ENCODE peak calls at places on chromosomes 3 and 15, in eight cellular contexts. S is transverse colon, O is OCI-LY7, A is heart right ventricle, Y is mucosa of descending colon, M is fibroblast of lung, Q is cardiac muscle cell, P is brain microvascular endothelial cell. R is an unnamed sample. For H3K36me3, the result is how much of the 10 kb centered on the place peaks cover.

GRCh38 chr3:120370463-120370862 is 21.3 kb upstream of the LRRC58 start:
- DNase-seq in S (no peak), O (no peak), A (no peak), M (no peak), Q (no peak), Y (no peak), P (no peak), R (no peak)

GRCh38 chr3:38829404-38829803 is 13.4 kb upstream of the SCN10A start:
- DNase-seq in P (peak), A (peak), Y (no peak), Q (peak), S (no peak), O (no peak), M (peak), R (peak)

GRCh38 chr3:161310649-161311423 is 60.5 kb downstream of the SPTSSB start:
- DNase-seq in M (no peak), S (peak), P (no peak), A (no peak), O (peak), Q (no peak), Y (no peak), R (no peak)

GRCh38 chr3:188389711-188390346 is 235.9 kb downstream of the LPP start:
- DNase-seq in M (no peak), Y (peak), A (no peak), P (no peak), S (peak), Q (no peak), O (peak), R (no peak)

GRCh38 chr3:146100180-146100579 is 60.8 kb downstream of the PLOD2 start:
- DNase-seq in A (no peak), Q (no peak), P (no peak), M (no peak), O (no peak), S (no peak), Y (no peak), R (no peak)

GRCh38 chr3:30871720-30872119 is 22.7 kb downstream of the GADL1 start:
- DNase-seq in S (no peak), Y (no peak), O (no peak), Q (no peak), P (peak), M (peak), A (no peak), R (no peak)

GRCh38 chr3:43290961-43291360 is 4.6 kb downstream of the SNRK start:
- DNase-seq in O (no peak), S (no peak), P (no peak), Q (peak), Y (no peak), M (no peak), A (no peak), R (no peak)

GRCh38 chr3:194487289-194488006 is 646 bp upstream of the ATP13A3 start:
- DNase-seq in S (peak), M (peak), Y (peak), Q (peak), P (no peak), A (peak), O (peak), R (no peak)

GRCh38 chr15:62880278-62880677 is 162.3 kb upstream of the TPM1 start:
- DNase-seq in P (no peak), S (no peak), A (no peak), Y (no peak), O (no peak), Q (peak), M (peak), R (no peak)

GRCh38 chr3:127915115-127915936 is at the start of gene KBTBD12:
- DNase-seq in P (no peak), A (peak), Q (no peak), M (no peak), Y (peak), S (peak), O (no peak), R (no peak)

GRCh38 chr3:164408356-164408755 is 669.9 kb downstream of the SI start:
- DNase-seq in Q (no peak), Y (no peak), O (no peak), S (no peak), M (no peak), P (no peak), A (no peak), R (no peak)

GRCh38 chr15:51672913-51673857 is 8.1 kb upstream of the SCG3 start:
- DNase-seq in M (no peak), O (no peak), Y (no peak), S (no peak), Q (peak), A (no peak), P (no peak), R (no peak)

GRCh38 chr3:137047240-137047639 is 89.5 kb downstream of the IL20RB start:
- DNase-seq in P (no peak), Q (no peak), Y (no peak), M (no peak), S (no peak), A (no peak), O (no peak), R (no peak)

GRCh38 chr15:67824900-67825879 is at the start of gene SKOR1:
- DNase-seq in Q (peak), M (peak), Y (no peak), O (no peak), P (peak), A (no peak), S (no peak), R (no peak)

GRCh38 chr3:47781326-47781684 is 388 bp downstream of the SMARCC1 start:
- DNase-seq in O (peak), M (no peak), Q (peak), Y (peak), P (peak), S (peak), A (peak), R (no peak)

GRCh38 chr15:93244691-93245615 is 155.9 kb upstream of the RGMA start:
- DNase-seq in P (no peak), S (no peak), Y (no peak), Q (no peak), O (no peak), M (no peak), A (no peak), R (no peak)

GRCh38 chr15:98611031-98611430 is 37.3 kb upstream of the IGF1R start:
- DNase-seq in Y (no peak), M (no peak), Q (no peak), A (no peak), P (no peak), S (no peak), O (no peak), R (no peak)

GRCh38 chr15:88997531-88997930 is 84.4 kb upstream of the MFGE8 start:
- DNase-seq in Y (no peak), S (no peak), Q (no peak), P (no peak), M (no peak), A (no peak), O (no peak), R (no peak)

GRCh38 chr3:150040097-150040496 is 69.4 kb upstream of the PFN2 start:
- DNase-seq in P (no peak), A (no peak), Q (no peak), Y (no peak), M (no peak), S (no peak), O (no peak), R (no peak)

GRCh38 chr15:89971592-89971997 is 29.5 kb upstream of the ZNF710 start:
- DNase-seq in Q (peak), A (peak), O (peak), S (peak), Y (peak), P (peak), M (peak), R (peak)

GRCh38 chr3:50192689-50193141 is 1.3 kb downstream of the GNAT1 start:
- DNase-seq in M (peak), P (peak), S (peak), O (peak), Q (peak), Y (no peak), A (peak), R (no peak)

GRCh38 chr3:18069564-18069963 is 327.1 kb upstream of the TBC1D5 start:
- DNase-seq in A (no peak), M (no peak), O (no peak), Y (no peak), Q (no peak), P (no peak), S (no peak), R (no peak)

GRCh38 chr3:8997151-8997550 is 33.9 kb upstream of the RAD18 start:
- DNase-seq in M (no peak), S (no peak), O (no peak), Q (no peak), P (no peak), A (no peak), Y (no peak), R (no peak)

GRCh38 chr3:169657351-169658124 is 6.0 kb downstream of the MECOM start:
- DNase-seq in Q (peak), O (no peak), P (no peak), Y (no peak), S (no peak), M (no peak), A (no peak), R (no peak)

GRCh38 chr3:78140866-78141658 is 1101.2 kb downstream of the ROBO2 start:
- DNase-seq in A (no peak), Q (peak), Y (no peak), O (no peak), S (no peak), P (peak), M (peak), R (no peak)

DNA sequence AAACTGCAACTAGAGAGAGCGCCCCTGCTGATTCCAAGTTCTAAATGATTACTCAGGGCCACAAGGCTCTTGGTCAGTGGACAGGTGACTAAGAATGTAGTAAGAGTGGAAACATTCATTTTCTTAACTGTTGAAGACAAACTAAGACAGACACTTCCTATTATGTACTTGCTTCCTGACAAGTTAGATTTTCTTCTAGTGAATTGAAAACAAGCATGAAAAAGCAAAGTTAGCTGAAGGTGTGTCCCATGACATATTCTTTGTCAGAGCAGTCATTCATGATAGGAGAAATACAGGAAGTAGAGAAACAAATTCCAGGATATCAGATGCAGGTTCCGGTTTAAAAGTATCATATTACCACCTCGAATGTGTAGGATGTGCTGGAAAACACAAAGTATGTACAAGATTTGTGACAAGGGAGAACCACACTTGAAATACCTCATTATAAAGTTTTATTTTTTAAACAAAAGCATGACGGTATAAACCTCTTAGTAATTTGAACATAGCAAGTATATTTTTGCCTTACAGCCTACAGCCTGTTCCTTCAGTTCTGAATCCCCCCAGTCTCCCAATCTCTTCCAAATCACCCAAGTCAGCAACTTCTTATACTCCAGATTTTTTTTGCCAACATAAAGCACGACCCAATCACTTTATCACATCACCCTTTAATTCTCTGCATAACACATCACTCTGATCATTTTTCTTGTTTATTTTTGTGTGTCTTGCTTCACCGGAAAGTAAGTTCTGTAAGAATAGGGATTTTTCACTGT is 6.2 kb downstream of the TSPAN3 start:
- DNase-seq in O (no peak), Y (no peak), P (peak), Q (no peak), A (no peak), S (no peak), M (peak), R (no peak)
- H3K4me3 ChIP-seq in O (no peak), Y (no peak), P (no peak), Q (no peak), A (no peak), S (no peak), M (no peak), R (no peak)

DNA sequence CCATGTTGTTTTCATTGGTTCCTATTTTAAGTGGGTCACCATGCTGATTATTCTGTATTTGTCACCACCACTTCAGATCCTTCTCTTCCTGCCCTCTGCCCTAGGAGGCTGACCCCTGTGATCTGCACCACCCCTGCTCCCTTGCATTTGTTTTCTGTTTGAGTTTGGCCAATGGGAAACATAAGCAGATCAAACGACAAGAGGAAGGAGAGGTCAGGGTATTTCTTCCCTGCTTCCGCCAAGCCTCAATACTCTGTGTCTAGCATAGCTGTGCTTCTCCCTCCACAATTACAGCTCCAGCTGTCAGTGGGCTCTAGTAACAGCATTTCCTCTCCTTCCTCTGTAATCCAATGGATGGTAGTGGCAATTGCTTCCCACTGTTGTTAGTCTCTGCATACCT is 71.6 kb downstream of the IMPG2 start:
- DNase-seq in Y (no peak), O (no peak), M (no peak), S (no peak), P (no peak), Q (no peak), A (no peak), R (no peak)
- TF ChIP-seq CTCF in Y (no peak), O (no peak), M (no peak), S (no peak), P (no peak), Q (no peak), A (no peak), R (no peak)

GRCh38 chr3:15056676-15057404 is 8.3 kb downstream of the MRPS25 start:
- DNase-seq in Y (no peak), A (no peak), Q (no peak), M (no peak), O (no peak), S (no peak), P (no peak), R (no peak)
- H3K36me3 ChIP-seq in Y (under half), A (under half), Q (under half), M (under half), O (half or more), S (under half), P (under half), R (under half)

GRCh38 chr15:40038654-40039543 is at the start of gene SRP14:
- DNase-seq in O (peak), A (peak), S (peak), P (peak), M (peak), Y (peak), Q (peak), R (peak)
- H3K4me3 ChIP-seq in O (peak), A (peak), S (peak), P (peak), M (peak), Y (peak), Q (peak), R (peak)

GRCh38 chr3:142931222-142931621 is 32.3 kb downstream of the PAQR9 start:
- DNase-seq in S (peak), P (no peak), M (no peak), O (peak), Q (no peak), Y (no peak), A (no peak), R (no peak)
- TF ChIP-seq CTCF in S (no peak), P (peak), M (no peak), O (peak), Q (no peak), Y (no peak), A (no peak), R (no peak)

DNA sequence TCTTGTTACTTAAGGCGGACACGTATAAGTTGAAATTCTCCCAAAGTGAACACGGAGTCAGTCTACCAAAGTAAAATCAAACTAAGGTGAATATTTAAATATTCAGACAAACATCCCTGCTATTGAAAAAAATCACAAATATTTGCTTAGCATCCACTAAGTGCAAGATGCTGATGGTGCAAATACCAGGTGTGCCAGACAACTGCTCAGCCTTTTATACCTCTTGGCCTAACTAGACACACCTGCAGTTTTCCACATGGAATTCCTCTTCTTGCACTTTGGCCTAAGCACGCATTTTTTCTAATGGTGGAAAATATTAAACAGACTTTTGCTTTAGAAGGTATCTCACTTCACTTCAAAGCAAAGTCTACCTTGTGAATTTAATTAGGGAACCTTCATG is 84.1 kb upstream of the ICE2 start:
- DNase-seq in Q (no peak), S (no peak), P (no peak), Y (no peak), O (no peak), A (no peak), M (no peak), R (no peak)
- H3K36me3 ChIP-seq in Q (under half), S (under half), P (under half), Y (under half), O (under half), A (under half), M (under half), R (under half)

GRCh38 chr3:112647122-112647521 is 6.2 kb upstream of the CCDC80 start:
- DNase-seq in P (peak), S (no peak), Q (peak), A (no peak), O (no peak), M (peak), Y (no peak), R (no peak)
- H3K4me3 ChIP-seq in P (no peak), S (no peak), Q (no peak), A (no peak), O (no peak), M (no peak), Y (no peak), R (no peak)

GRCh38 chr3:64687381-64687780 is 419 bp downstream of the ADAMTS9 start:
- DNase-seq in Y (peak), Q (no peak), O (no peak), M (peak), A (no peak), S (peak), P (no peak), R (no peak)

GRCh38 chr3:64686446-64686908 is 1.3 kb downstream of the ADAMTS9 start:
- DNase-seq in M (peak), O (no peak), Y (peak), Q (no peak), S (peak), P (peak), A (no peak), R (no peak)

GRCh38 chr3:64685331-64685799 is 2.4 kb downstream of the ADAMTS9 start:
- DNase-seq in P (no peak), O (no peak), A (peak), M (peak), Q (peak), S (peak), Y (peak), R (no peak)

GRCh38 chr3:64685800-64686445 is 1.9 kb downstream of the ADAMTS9 start:
- DNase-seq in P (peak), Y (peak), A (peak), S (peak), O (no peak), Q (peak), M (peak), R (peak)

DNA sequence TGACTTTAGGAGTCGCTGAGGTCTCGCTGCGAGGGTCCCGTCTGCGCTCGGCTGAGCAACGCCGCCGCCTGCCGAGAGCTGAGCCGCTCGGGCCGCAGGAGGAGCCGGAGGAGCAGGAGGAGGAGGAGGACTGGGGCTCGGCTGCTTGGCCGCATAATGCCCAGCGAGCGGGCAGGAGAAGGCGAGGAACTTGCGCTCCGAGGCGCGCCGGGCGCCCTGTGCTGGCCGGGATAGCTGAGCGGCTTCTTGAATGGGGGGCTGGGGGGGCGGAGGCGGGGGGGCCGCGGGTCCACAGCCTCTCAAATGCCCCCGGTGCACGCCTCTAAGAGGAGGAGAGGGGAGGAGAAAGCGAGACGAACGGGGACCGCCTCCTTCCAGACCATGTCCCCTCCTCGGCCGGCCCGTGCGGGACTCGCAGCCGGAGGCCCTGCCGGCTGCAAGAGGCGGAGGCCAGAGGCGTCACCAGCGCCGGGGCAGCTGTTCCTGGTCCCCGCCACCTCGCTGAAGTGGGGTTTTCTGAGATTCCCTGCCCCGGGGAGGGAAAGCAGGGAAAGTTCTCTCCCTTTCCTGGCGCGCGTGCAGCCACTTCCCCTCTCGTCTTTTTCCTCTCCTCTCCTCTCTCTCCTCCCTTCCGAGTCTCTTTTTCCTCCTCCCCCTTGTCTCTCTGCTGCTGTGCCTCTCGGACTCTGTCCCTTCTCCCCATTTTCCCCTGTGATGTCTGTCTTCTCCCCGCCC is at the start of gene ADAMTS9:
- DNase-seq in Y (peak), P (peak), A (peak), O (no peak), Q (peak), M (peak), S (peak), R (no peak)
- TF ChIP-seq CTCF in Y (no peak), P (no peak), A (peak), O (no peak), Q (peak), M (no peak), S (no peak), R (no peak)

GRCh38 chr15:80549712-80550111 is 145.4 kb upstream of the ABHD17C start:
- DNase-seq in A (no peak), S (no peak), O (no peak), Y (no peak), Q (peak), M (peak), P (no peak), R (no peak)
- H3K36me3 ChIP-seq in A (under half), S (under half), O (under half), Y (under half), Q (under half), M (under half), P (under half), R (under half)